ENCODE peak calls at places on chromosomes 13 and 19, in four cellular contexts. One of them, this sample, is unnamed.

GRCh38 chr19:48683349-48683748 is 10.5 kb upstream of the NTN5 start:
- DNase-seq in GM12878: no peak
- DNase-seq in K562: no peak
- DNase-seq in HepG2: no peak
- DNase-seq in this sample: no peak

GRCh38 chr19:15432018-15432494 is 13.3 kb upstream of the AKAP8L start:
- DNase-seq in GM12878: no peak
- DNase-seq in K562: peak; percentile 49
- DNase-seq in HepG2: no peak
- DNase-seq in this sample: peak; percentile 58

GRCh38 chr19:16627194-16627927 is 643 bp downstream of the MED26 start:
- DNase-seq in GM12878: no peak
- DNase-seq in K562: no peak
- DNase-seq in HepG2: peak; percentile 10
- DNase-seq in this sample: no peak

GRCh38 chr19:38701455-38702063 is 42.7 kb downstream of the CAPN12 start:
- DNase-seq in GM12878: no peak
- DNase-seq in K562: no peak
- DNase-seq in HepG2: peak; percentile 93
- DNase-seq in this sample: no peak

GRCh38 chr19:14383556-14383897 is 2.3 kb downstream of the ADGRE5 start:
- DNase-seq in GM12878: no peak
- DNase-seq in K562: peak; percentile 18
- DNase-seq in HepG2: no peak
- DNase-seq in this sample: no peak

GRCh38 chr19:45428385-45429231 is 4.9 kb upstream of the ERCC1 start:
- DNase-seq in GM12878: no peak
- DNase-seq in K562: peak; percentile 74
- DNase-seq in HepG2: no peak
- DNase-seq in this sample: no peak

GRCh38 chr19:5046339-5047039 is 77.6 kb downstream of the KDM4B start:
- DNase-seq in GM12878: no peak
- DNase-seq in K562: no peak
- DNase-seq in HepG2: peak; percentile 87
- DNase-seq in this sample: no peak

GRCh38 chr13:24865158-24865557 is 101.2 kb downstream of the RNF17 start:
- DNase-seq in GM12878: no peak
- DNase-seq in K562: no peak
- DNase-seq in HepG2: no peak
- DNase-seq in this sample: no peak

GRCh38 chr19:56217039-56217949 is 15.2 kb downstream of the ZSCAN5C start:
- DNase-seq in GM12878: no peak
- DNase-seq in K562: no peak
- DNase-seq in HepG2: no peak
- DNase-seq in this sample: peak; percentile 26

GRCh38 chr13:35771898-35772297 is 295.4 kb upstream of the MAB21L1 start:
- DNase-seq in GM12878: no peak
- DNase-seq in K562: no peak
- DNase-seq in HepG2: no peak
- DNase-seq in this sample: no peak

GRCh38 chr13:80955487-80955886 is 614.6 kb upstream of the SPRY2 start:
- DNase-seq in GM12878: no peak
- DNase-seq in K562: no peak
- DNase-seq in HepG2: no peak
- DNase-seq in this sample: no peak

GRCh38 chr13:94228781-94229180 is 250.7 kb downstream of the DCT start:
- DNase-seq in GM12878: no peak
- DNase-seq in K562: no peak
- DNase-seq in HepG2: no peak
- DNase-seq in this sample: no peak

GRCh38 chr13:106349080-106349841 is 186.2 kb downstream of the EFNB2 start:
- DNase-seq in GM12878: no peak
- DNase-seq in K562: no peak
- DNase-seq in HepG2: no peak
- DNase-seq in this sample: no peak

GRCh38 chr19:5590865-5591154 is 23.1 kb upstream of the TINCR start:
- DNase-seq in GM12878: no peak
- DNase-seq in K562: no peak
- DNase-seq in HepG2: no peak
- DNase-seq in this sample: no peak

GRCh38 chr13:45678282-45678681 is 23.8 kb upstream of the CBY2 start:
- DNase-seq in GM12878: no peak
- DNase-seq in K562: no peak
- DNase-seq in HepG2: no peak
- DNase-seq in this sample: no peak

GRCh38 chr13:77265336-77265735 is 61.6 kb downstream of the MYCBP2 start:
- DNase-seq in GM12878: no peak
- DNase-seq in K562: no peak
- DNase-seq in HepG2: no peak
- DNase-seq in this sample: no peak

GRCh38 chr13:77262198-77262597 is 64.7 kb downstream of the MYCBP2 start:
- DNase-seq in GM12878: no peak
- DNase-seq in K562: no peak
- DNase-seq in HepG2: no peak
- DNase-seq in this sample: no peak

DNA sequence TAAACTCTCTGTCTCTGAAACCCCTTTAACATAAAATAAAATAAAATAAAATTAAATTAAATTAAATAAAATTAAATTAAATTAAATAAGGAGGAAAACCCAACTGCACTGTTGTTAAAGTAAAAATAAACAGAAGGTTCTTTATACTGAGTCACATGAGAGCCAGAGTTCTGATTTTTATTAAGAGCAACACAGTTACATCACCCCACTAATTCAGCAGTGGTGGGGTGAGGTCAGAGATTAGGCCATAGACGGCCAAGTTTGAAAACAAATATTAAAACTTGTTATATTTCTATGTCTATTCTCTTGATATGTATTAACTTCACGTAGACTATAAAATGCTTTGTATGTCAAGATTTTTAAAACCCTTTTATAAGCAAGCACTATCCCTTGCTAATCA is 59.5 kb downstream of the MYCBP2 start:
- DNase-seq in GM12878: no peak
- DNase-seq in K562: no peak
- DNase-seq in HepG2: no peak
- DNase-seq in this sample: no peak
- TF ChIP-seq TAF1 in GM12878: no peak
- TF ChIP-seq TAF1 in K562: no peak
- TF ChIP-seq TAF1 in HepG2: no peak
- TF ChIP-seq TAF1 in this sample: no peak

DNA sequence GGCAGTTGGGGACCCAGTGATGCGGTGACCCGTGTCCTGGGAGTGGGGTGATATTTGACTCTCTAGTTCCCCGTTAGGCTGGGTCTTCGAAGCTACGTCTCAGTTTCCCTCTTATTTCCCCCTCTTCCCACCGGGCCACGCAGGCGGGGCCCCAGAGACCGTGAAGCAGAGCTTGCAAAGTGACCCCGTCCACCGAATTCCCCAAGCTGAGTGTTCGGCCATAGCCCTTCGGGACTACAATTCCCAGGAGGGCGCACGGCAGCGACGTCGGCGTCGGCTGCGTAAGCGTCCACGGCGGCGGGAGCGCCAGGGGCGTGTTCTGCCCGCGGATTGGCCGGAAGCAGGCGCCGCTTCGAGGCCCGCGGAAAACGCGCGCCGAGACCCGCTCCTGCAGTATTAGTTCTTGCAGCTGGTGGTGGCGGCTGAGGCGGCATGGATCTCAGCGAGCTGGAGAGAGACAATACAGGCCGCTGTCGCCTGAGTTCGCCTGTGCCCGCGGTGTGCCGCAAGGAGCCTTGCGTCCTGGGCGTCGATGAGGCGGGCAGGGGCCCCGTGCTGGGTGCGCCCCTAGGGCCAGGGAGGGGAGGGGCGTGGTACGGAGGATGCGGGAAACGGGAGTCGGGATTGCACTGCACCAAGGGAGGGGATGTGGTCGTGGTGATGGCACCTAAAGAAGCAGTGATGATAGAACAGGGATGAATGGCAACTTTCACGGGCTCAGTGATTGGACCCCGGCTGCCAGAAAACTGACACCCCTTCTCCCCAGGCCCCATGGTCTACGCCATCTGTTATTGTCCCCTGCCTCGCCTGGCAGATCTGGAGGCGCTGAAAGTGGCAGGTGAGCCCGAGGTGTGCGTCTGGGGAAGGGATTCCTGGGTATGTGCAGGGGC is at the start of gene RNASEH2A:
- DNase-seq in GM12878: no peak
- DNase-seq in K562: peak; percentile 92
- DNase-seq in HepG2: peak; percentile 70
- DNase-seq in this sample: peak; percentile 98
- TF ChIP-seq POLR2A in GM12878: peak; percentile 91
- TF ChIP-seq POLR2A in K562: peak; percentile 86
- TF ChIP-seq POLR2A in HepG2: peak; percentile 86
- TF ChIP-seq POLR2A in this sample: peak; percentile 83

GRCh38 chr19:7556696-7557315 is 21.3 kb downstream of the PNPLA6 start:
- DNase-seq in GM12878: no peak
- DNase-seq in K562: no peak
- DNase-seq in HepG2: no peak
- DNase-seq in this sample: no peak

GRCh38 chr19:7554565-7554964 is 19.0 kb downstream of the PNPLA6 start:
- DNase-seq in GM12878: no peak
- DNase-seq in K562: no peak
- DNase-seq in HepG2: no peak
- DNase-seq in this sample: no peak

GRCh38 chr19:7558667-7559066 is 23.1 kb downstream of the PNPLA6 start:
- DNase-seq in GM12878: no peak
- DNase-seq in K562: no peak
- DNase-seq in HepG2: no peak
- DNase-seq in this sample: no peak

GRCh38 chr19:7552781-7553180 is 17.3 kb downstream of the PNPLA6 start:
- DNase-seq in GM12878: no peak
- DNase-seq in K562: no peak
- DNase-seq in HepG2: no peak
- DNase-seq in this sample: no peak

GRCh38 chr19:7554990-7555864 is 19.7 kb downstream of the PNPLA6 start:
- DNase-seq in GM12878: no peak
- DNase-seq in K562: peak; percentile 89
- DNase-seq in HepG2: no peak
- DNase-seq in this sample: no peak
- TF ChIP-seq POLR2AphosphoS5 in GM12878: no peak
- TF ChIP-seq POLR2AphosphoS5 in K562: no peak
- TF ChIP-seq POLR2AphosphoS5 in HepG2: no peak
- TF ChIP-seq POLR2AphosphoS5 in this sample: no peak

GRCh38 chr19:18000480-18000980 is 7.4 kb upstream of the ARRDC2 start:
- DNase-seq in GM12878: no peak
- DNase-seq in K562: no peak
- DNase-seq in HepG2: no peak
- DNase-seq in this sample: no peak
- TF ChIP-seq TAF1 in GM12878: no peak
- TF ChIP-seq TAF1 in K562: no peak
- TF ChIP-seq TAF1 in HepG2: no peak
- TF ChIP-seq TAF1 in this sample: no peak

DNA sequence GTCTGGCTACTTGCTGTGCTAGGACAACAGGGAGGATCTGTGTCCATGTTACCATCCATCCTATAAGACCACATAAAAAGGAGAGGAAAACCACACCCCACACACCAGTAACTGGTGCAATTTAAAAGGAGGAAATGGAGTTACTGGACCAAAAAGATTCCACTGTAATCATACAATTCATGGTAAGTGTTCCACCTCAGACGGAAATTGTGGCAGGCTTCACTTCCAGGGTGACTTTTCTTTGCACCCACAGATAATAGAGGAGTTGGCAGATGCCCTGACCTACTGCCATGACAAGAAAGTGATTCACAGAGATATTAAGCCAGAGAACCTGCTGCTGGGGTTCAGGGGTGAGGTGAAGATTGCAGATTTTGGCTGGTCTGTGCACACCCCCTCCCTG is 2.4 kb downstream of the AURKC start:
- DNase-seq in GM12878: no peak
- DNase-seq in K562: no peak
- DNase-seq in HepG2: no peak
- DNase-seq in this sample: no peak
- TF ChIP-seq POLR2A in GM12878: no peak
- TF ChIP-seq POLR2A in K562: no peak
- TF ChIP-seq POLR2A in HepG2: no peak
- TF ChIP-seq POLR2A in this sample: no peak

GRCh38 chr13:59352600-59352999 is 811.1 kb downstream of the DIAPH3 start:
- DNase-seq in GM12878: no peak
- DNase-seq in K562: no peak
- DNase-seq in HepG2: peak; percentile 55
- DNase-seq in this sample: no peak
- TF ChIP-seq POLR2AphosphoS5 in GM12878: no peak
- TF ChIP-seq POLR2AphosphoS5 in K562: no peak
- TF ChIP-seq POLR2AphosphoS5 in HepG2: no peak
- TF ChIP-seq POLR2AphosphoS5 in this sample: no peak